ENCODE peak calls at places on chromosomes 16 and 17, in seven cellular contexts. Q is posterior cingulate gyrus; N is occipital lobe; I is G401; G is activated CD4-positive, alpha-beta T cell treated with anti-CD3 and anti-CD28 coated beads, Interleukin-2, amount 10 ng/mL, durations not matched to agents 7 days and 5 days; A is NCI-H1092; J is LHCN-M2. D is an unnamed sample.

GRCh38 chr17:81249233-81250040 is 10.3 kb downstream of the NDUFAF8 start:
- DNase-seq in Q (no peak), N (no peak), I (no peak), G (no peak), A (no peak), J (no peak), D (no peak)

GRCh38 chr17:21602176-21602575 is 90.1 kb upstream of the KCNJ18 start:
- DNase-seq in Q (no peak), N (no peak), I (peak; percentile 78), G (no peak), A (no peak), J (no peak), D (no peak)

GRCh38 chr17:60506312-60506711 is 19.7 kb downstream of the APPBP2 start:
- DNase-seq in Q (no peak), N (no peak), I (no peak), G (no peak), A (no peak), J (peak; percentile 81), D (no peak)

GRCh38 chr17:57619061-57619937 is 125.8 kb downstream of the CCDC182 start:
- DNase-seq in Q (no peak), N (no peak), I (no peak), G (no peak), A (no peak), J (peak; percentile 24), D (no peak)

GRCh38 chr16:82748026-82748425 is 121.3 kb downstream of the CDH13 start:
- DNase-seq in Q (no peak), N (no peak), I (no peak), G (no peak), A (peak; percentile 52), J (peak; percentile 81), D (no peak)

GRCh38 chr16:66904428-66904845 is 14.2 kb downstream of the CDH16 start:
- DNase-seq in Q (peak; percentile 33), N (no peak), I (no peak), G (no peak), A (no peak), J (no peak), D (no peak)

GRCh38 chr16:57530531-57531252 is 5.7 kb downstream of the CCDC102A start:
- DNase-seq in Q (peak; percentile 32), N (no peak), I (no peak), G (no peak), A (no peak), J (no peak), D (peak; percentile 24)

GRCh38 chr16:48542020-48542473 is 67.9 kb downstream of the N4BP1 start:
- DNase-seq in Q (peak; percentile 87), N (peak; percentile 52), I (peak; percentile 34), G (no peak), A (no peak), J (peak; percentile 70), D (no peak)

GRCh38 chr16:80723091-80723490 is 81.3 kb downstream of the CDYL2 start:
- DNase-seq in Q (no peak), N (no peak), I (no peak), G (no peak), A (no peak), J (no peak), D (no peak)

GRCh38 chr16:47523342-47524006 is 62.3 kb downstream of the PHKB start:
- DNase-seq in Q (no peak), N (no peak), I (no peak), G (no peak), A (no peak), J (no peak), D (no peak)

GRCh38 chr17:73952498-73953205 is 250.8 kb upstream of the RPL38 start:
- DNase-seq in Q (peak; percentile 78), N (no peak), I (no peak), G (peak; percentile 31), A (peak; percentile 22), J (no peak), D (no peak)

GRCh38 chr17:27631409-27631755 is 394 bp downstream of the LGALS9 start:
- DNase-seq in Q (no peak), N (no peak), I (no peak), G (peak; percentile 29), A (no peak), J (no peak), D (no peak)

GRCh38 chr16:53129281-53130192 is 74.7 kb downstream of the CHD9 start:
- DNase-seq in Q (no peak), N (peak; percentile 53), I (peak; percentile 26), G (no peak), A (peak; percentile 21), J (peak; percentile 10), D (no peak)

GRCh38 chr17:56908061-56908542 is 5.7 kb downstream of the TRIM25 start:
- DNase-seq in Q (no peak), N (no peak), I (no peak), G (peak; percentile 64), A (no peak), J (peak; percentile 47), D (no peak)

GRCh38 chr17:76515291-76515949 is 14.2 kb upstream of the RHBDF2 start:
- DNase-seq in Q (no peak), N (no peak), I (no peak), G (peak; percentile 88), A (no peak), J (peak; percentile 78), D (no peak)

GRCh38 chr17:78114831-78115723 is 13.5 kb downstream of the TMC6 start:
- DNase-seq in Q (peak; percentile 94), N (peak; percentile 84), I (no peak), G (no peak), A (no peak), J (no peak), D (no peak)

GRCh38 chr17:32621612-32622312 is 135.0 kb downstream of the CDK5R1 start:
- DNase-seq in Q (no peak), N (no peak), I (no peak), G (no peak), A (no peak), J (peak; percentile 49), D (no peak)

GRCh38 chr17:78875331-78875730 is 27.7 kb downstream of the CEP295NL start:
- DNase-seq in Q (no peak), N (no peak), I (no peak), G (no peak), A (no peak), J (no peak), D (no peak)

GRCh38 chr16:66578596-66579531 is at the start of gene CMTM2:
- DNase-seq in Q (no peak), N (no peak), I (peak; percentile 4), G (no peak), A (peak; percentile 34), J (no peak), D (peak; percentile 37)

GRCh38 chr16:78235876-78236275 is 136.4 kb downstream of the WWOX start:
- DNase-seq in Q (no peak), N (no peak), I (no peak), G (no peak), A (no peak), J (no peak), D (no peak)

GRCh38 chr17:20981046-20981920 is 61.5 kb downstream of the USP22 start:
- DNase-seq in Q (no peak), N (no peak), I (no peak), G (no peak), A (no peak), J (no peak), D (no peak)

GRCh38 chr16:67264277-67264676 is 15.1 kb upstream of the PLEKHG4 start:
- DNase-seq in Q (peak; percentile 40), N (no peak), I (no peak), G (no peak), A (no peak), J (no peak), D (peak; percentile 17)

GRCh38 chr17:63774141-63774981 is at the start of gene DDX42:
- DNase-seq in Q (peak; percentile 96), N (peak; percentile 61), I (peak; percentile 26), G (peak; percentile 35), A (peak; percentile 24), J (peak; percentile 52), D (peak; percentile 90)

GRCh38 chr17:38926290-38927070 is 1.1 kb downstream of the LASP1NB start:
- DNase-seq in Q (no peak), N (no peak), I (peak; percentile 47), G (peak; percentile 20), A (no peak), J (no peak), D (no peak)

GRCh38 chr17:56347646-56348045 is 194.4 kb downstream of the ANKFN1 start:
- DNase-seq in Q (no peak), N (no peak), I (no peak), G (no peak), A (no peak), J (peak; percentile 98), D (no peak)

GRCh38 chr16:68228652-68229051 is 7.3 kb downstream of the ESRP2 start:
- DNase-seq in Q (no peak), N (no peak), I (no peak), G (no peak), A (no peak), J (no peak), D (no peak)

GRCh38 chr17:7023576-7024401 is 939 bp downstream of the BCL6B start:
- DNase-seq in Q (peak; percentile 91), N (peak; percentile 63), I (peak; percentile 34), G (peak; percentile 90), A (peak; percentile 47), J (peak; percentile 60), D (peak; percentile 85)

GRCh38 chr17:42337442-42337841 is 49.1 kb downstream of the STAT5A start:
- DNase-seq in Q (no peak), N (no peak), I (no peak), G (peak; percentile 86), A (no peak), J (no peak), D (no peak)

GRCh38 chr16:69482410-69482951 is 58.1 kb downstream of the CYB5B start:
- DNase-seq in Q (no peak), N (no peak), I (no peak), G (no peak), A (peak; percentile 91), J (peak; percentile 98), D (peak; percentile 35)

GRCh38 chr17:75619506-75620431 is 13.5 kb upstream of the SMIM5 start:
- DNase-seq in Q (no peak), N (no peak), I (peak; percentile 86), G (peak; percentile 35), A (peak; percentile 6), J (peak; percentile 21), D (no peak)

GRCh38 chr16:901715-902601 is 68.8 kb downstream of the LMF1 start:
- DNase-seq in Q (peak; percentile 82), N (no peak), I (peak; percentile 78), G (no peak), A (no peak), J (no peak), D (no peak)

D was measured in ovary.